ENCODE peak calls at places on chromosome 1, in four cellular contexts. P is GM12891, A is K562, G is H1. Q is an unnamed sample.
A peak's percentile ranks its signal among the peaks of the same experiment; 100 is the strongest.

GRCh38 chr1:244918422-244919319 is 54.3 kb upstream of the HNRNPU start:
- DNase-seq in P (peak; percentile 47), A (peak; percentile 85), G (no peak), Q (peak; percentile 54)

GRCh38 chr1:220910021-220910420 is 30.8 kb downstream of the HLX start:
- DNase-seq in P (no peak), A (no peak), G (no peak), Q (no peak)

GRCh38 chr1:51745304-51745570 is 128.3 kb downstream of the OSBPL9 start:
- DNase-seq in P (no peak), A (no peak), G (no peak), Q (no peak)

GRCh38 chr1:94280541-94280940 is 43.2 kb upstream of the ARHGAP29 start:
- DNase-seq in P (no peak), A (no peak), G (no peak), Q (no peak)

GRCh38 chr1:82567308-82567707 is 766.6 kb downstream of the ADGRL2 start:
- DNase-seq in P (no peak), A (no peak), G (no peak), Q (no peak)

GRCh38 chr1:186865861-186866260 is 37.1 kb downstream of the PLA2G4A start:
- DNase-seq in P (no peak), A (no peak), G (no peak), Q (no peak)

GRCh38 chr1:110208916-110209650 is 1.0 kb upstream of the KCNC4 start:
- DNase-seq in P (no peak), A (peak; percentile 23), G (no peak), Q (no peak)

GRCh38 chr1:208238710-208239517 is 5.3 kb downstream of the PLXNA2 start:
- DNase-seq in P (peak; percentile 41), A (peak; percentile 82), G (no peak), Q (no peak)

GRCh38 chr1:169604781-169605560 is 18.7 kb upstream of the F5 start:
- DNase-seq in P (no peak), A (no peak), G (no peak), Q (no peak)

GRCh38 chr1:39489567-39490239 is 1.7 kb upstream of the BMP8A start:
- DNase-seq in P (no peak), A (no peak), G (no peak), Q (no peak)

GRCh38 chr1:39488012-39488545 is 3.4 kb upstream of the BMP8A start:
- DNase-seq in P (no peak), A (no peak), G (no peak), Q (no peak)

GRCh38 chr1:39488801-39489566 is 2.5 kb upstream of the BMP8A start:
- DNase-seq in P (no peak), A (no peak), G (no peak), Q (no peak)

GRCh38 chr1:39490596-39491145 is 765 bp upstream of the BMP8A start:
- DNase-seq in P (peak; percentile 49), A (peak; percentile 16), G (no peak), Q (no peak)

GRCh38 chr1:39491146-39491921 is at the start of gene BMP8A:
- DNase-seq in P (peak; percentile 93), A (peak; percentile 86), G (no peak), Q (peak; percentile 95)
- TF ChIP-seq POLR2A in P (no peak), A (no peak), G (no peak), Q (no peak)

GRCh38 chr1:9376886-9377333 is 84.2 kb downstream of the SPSB1 start:
- DNase-seq in P (no peak), A (no peak), G (no peak), Q (no peak)
- TF ChIP-seq POLR2AphosphoS5 in P (no peak), A (no peak), G (no peak), Q (no peak)

GRCh38 chr1:228276901-228277490 is 69.2 kb downstream of the OBSCN start:
- DNase-seq in P (no peak), A (no peak), G (no peak), Q (no peak)
- TF ChIP-seq TAF1 in P (no peak), A (no peak), G (no peak), Q (no peak)

GRCh38 chr1:31063636-31064035 is 1.9 kb downstream of the PUM1 start:
- DNase-seq in P (no peak), A (no peak), G (no peak), Q (no peak)

GRCh38 chr1:31064115-31064514 is 1.4 kb downstream of the PUM1 start:
- DNase-seq in P (no peak), A (no peak), G (no peak), Q (no peak)

GRCh38 chr1:31064685-31065309 is 720 bp downstream of the PUM1 start:
- DNase-seq in P (peak; percentile 17), A (peak; percentile 59), G (no peak), Q (peak; percentile 14)

GRCh38 chr1:31062867-31063380 is 2.6 kb downstream of the PUM1 start:
- DNase-seq in P (no peak), A (no peak), G (no peak), Q (no peak)

GRCh38 chr1:31065310-31066217 is at the start of gene PUM1:
- DNase-seq in P (peak; percentile 85), A (peak; percentile 96), G (peak; percentile 94), Q (peak; percentile 86)
- TF ChIP-seq POLR2A in P (peak; percentile 93), A (peak; percentile 98), G (peak; percentile 91), Q (peak; percentile 97)

DNA sequence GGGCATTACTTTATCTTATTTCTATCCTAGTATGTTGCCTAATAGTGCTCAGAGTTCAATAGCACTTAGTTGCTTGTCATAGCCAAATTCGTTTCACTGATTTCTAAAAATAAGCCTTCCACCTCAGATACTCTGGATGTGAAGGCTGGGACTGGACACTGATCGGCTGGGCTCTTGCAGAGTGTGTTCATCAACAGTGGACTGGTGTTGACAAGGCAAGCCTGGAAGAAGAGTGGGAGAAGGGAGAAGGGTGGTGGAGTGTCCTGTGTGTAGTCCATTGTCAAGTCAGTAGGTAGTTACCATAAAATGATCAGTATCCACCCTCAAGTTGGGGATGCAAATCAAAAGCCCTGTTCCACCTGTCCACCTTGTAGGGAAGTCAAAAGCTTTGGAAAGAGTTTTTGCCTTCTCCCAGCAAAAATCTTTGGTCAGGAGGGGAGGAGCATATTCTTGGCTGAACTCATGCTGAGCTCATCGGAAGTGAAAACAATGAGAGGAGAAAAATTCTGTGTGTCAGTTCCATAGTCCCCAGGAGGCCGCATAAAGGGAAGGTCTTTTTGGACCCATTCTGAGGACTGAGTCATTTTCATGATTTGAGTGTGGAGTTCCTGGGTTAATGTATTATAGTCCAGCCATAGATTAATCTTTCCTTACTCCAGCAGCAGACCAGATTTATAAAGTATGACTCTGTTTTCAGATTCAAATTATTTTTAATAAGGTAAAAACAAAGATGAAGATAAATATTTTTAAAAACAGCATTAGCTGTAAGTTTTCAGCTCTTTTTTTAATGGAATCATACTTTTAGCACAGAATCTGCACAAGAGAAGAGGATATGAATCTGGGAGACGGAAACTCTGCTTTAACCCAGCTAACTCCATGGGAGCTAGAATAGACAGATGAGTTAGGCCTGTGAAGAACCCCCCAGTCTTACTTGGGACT is 99.4 kb upstream of the BMP8A start:
- DNase-seq in P (no peak), A (peak; percentile 82), G (no peak), Q (no peak)
- TF ChIP-seq POLR2AphosphoS5 in P (no peak), A (peak; percentile 20), G (no peak), Q (no peak)

DNA sequence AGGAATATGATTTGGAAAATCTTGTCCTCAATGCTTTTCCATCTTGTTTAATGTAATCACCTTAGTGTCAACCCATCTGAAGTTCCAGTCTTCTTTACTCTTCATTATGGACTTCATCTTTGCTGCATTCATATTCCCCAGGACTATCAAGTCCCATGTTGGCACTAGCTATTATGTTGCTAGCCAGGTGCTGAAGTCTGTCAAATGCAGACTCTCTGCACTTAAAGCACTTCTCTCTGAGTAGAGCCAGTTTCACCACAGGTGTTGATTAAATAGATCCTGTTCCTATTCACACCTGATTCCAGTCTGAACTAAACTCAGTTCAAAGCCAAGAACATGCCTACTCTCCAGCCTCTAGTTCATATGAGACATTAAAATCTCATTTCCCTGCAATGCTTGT is 75.0 kb upstream of the PKN2 start:
- DNase-seq in P (no peak), A (no peak), G (no peak), Q (no peak)
- TF ChIP-seq TAF1 in P (no peak), A (no peak), G (no peak), Q (no peak)

Q was measured in GM12892.